ENCODE peak calls at places on chromosomes 13 and 19, in four cellular contexts. K is right lobe of liver, X is transverse colon, T is A549. F is an unnamed sample.

GRCh38 chr13:29503041-29503837 is 92.2 kb downstream of the SLC7A1 start:
- DNase-seq in K (no peak), X (no peak), T (no peak), F (peak; percentile 76)

GRCh38 chr13:97125051-97125809 is 96.9 kb upstream of the MBNL2 start:
- DNase-seq in K (no peak), X (no peak), T (peak; percentile 41), F (no peak)

GRCh38 chr19:38739440-38740251 is 4.6 kb downstream of the CAPN12 start:
- DNase-seq in K (no peak), X (no peak), T (peak; percentile 29), F (peak; percentile 73)

GRCh38 chr13:40341501-40341900 is 324.9 kb downstream of the FOXO1 start:
- DNase-seq in K (no peak), X (no peak), T (no peak), F (no peak)

GRCh38 chr13:73057284-73058025 is 1.4 kb upstream of the KLF5 start:
- DNase-seq in K (no peak), X (no peak), T (no peak), F (no peak)

GRCh38 chr13:65400707-65401106 is 1829.4 kb downstream of the PCDH9 start:
- DNase-seq in K (no peak), X (no peak), T (no peak), F (no peak)

GRCh38 chr19:45443462-45444317 is 20.0 kb upstream of the ERCC1 start:
- DNase-seq in K (peak; percentile 98), X (peak; percentile 98), T (peak; percentile 98), F (peak; percentile 94)

GRCh38 chr19:35270381-35270811 is 1.6 kb downstream of the USF2 start:
- DNase-seq in K (no peak), X (no peak), T (no peak), F (no peak)

GRCh38 chr13:94708971-94709614 is 3.3 kb downstream of the SOX21 start:
- DNase-seq in K (no peak), X (no peak), T (no peak), F (no peak)

GRCh38 chr13:44024496-44025155 is 144.9 kb downstream of the LACC1 start:
- DNase-seq in K (no peak), X (no peak), T (no peak), F (no peak)

GRCh38 chr19:45331411-45331810 is 8.7 kb upstream of the CKM start:
- DNase-seq in K (no peak), X (no peak), T (no peak), F (no peak)

GRCh38 chr13:98487016-98487415 is 89.9 kb downstream of the STK24 start:
- DNase-seq in K (no peak), X (no peak), T (no peak), F (no peak)

GRCh38 chr19:42512743-42513304 is 15.5 kb downstream of the CEACAM1 start:
- DNase-seq in K (no peak), X (no peak), T (no peak), F (no peak)

GRCh38 chr19:4374451-4375163 is 25.7 kb downstream of the SH3GL1 start:
- DNase-seq in K (no peak), X (peak; percentile 70), T (peak; percentile 85), F (no peak)

GRCh38 chr13:59461411-59461810 is 702.3 kb downstream of the DIAPH3 start:
- DNase-seq in K (no peak), X (no peak), T (no peak), F (no peak)

GRCh38 chr19:30214651-30215051 is 157.5 kb upstream of the ZNF536 start:
- DNase-seq in K (no peak), X (no peak), T (no peak), F (no peak)

GRCh38 chr19:11420894-11421606 is 1.9 kb upstream of the RGL3 start:
- DNase-seq in K (no peak), X (no peak), T (no peak), F (no peak)

GRCh38 chr19:10936661-10937084 is 8.1 kb downstream of the TIMM29 start:
- DNase-seq in K (no peak), X (peak; percentile 40), T (peak; percentile 75), F (no peak)

GRCh38 chr13:61695147-61695546 is 279.5 kb upstream of the PCDH20 start:
- DNase-seq in K (no peak), X (no peak), T (peak; percentile 1), F (no peak)

GRCh38 chr13:42561752-42562467 is 12.0 kb upstream of the TNFSF11 start:
- DNase-seq in K (no peak), X (no peak), T (no peak), F (no peak)

GRCh38 chr13:91313581-91313980 is 33.9 kb upstream of the MIR17HG start:
- DNase-seq in K (no peak), X (no peak), T (no peak), F (no peak)

GRCh38 chr13:87674143-87674772 is 3.1 kb downstream of the SLITRK5 start:
- DNase-seq in K (no peak), X (no peak), T (no peak), F (no peak)

GRCh38 chr13:105925496-105925895 is 610.0 kb downstream of the EFNB2 start:
- DNase-seq in K (no peak), X (no peak), T (peak; percentile 30), F (no peak)

GRCh38 chr13:59931621-59932020 is 232.1 kb downstream of the DIAPH3 start:
- DNase-seq in K (no peak), X (no peak), T (no peak), F (no peak)

GRCh38 chr13:23753523-23753922 is 135.7 kb downstream of the MIPEP start:
- DNase-seq in K (no peak), X (no peak), T (peak; percentile 69), F (no peak)

GRCh38 chr19:58558623-58559274 is 338 bp upstream of the UBE2M start:
- DNase-seq in K (peak; percentile 99), X (peak; percentile 99), T (peak; percentile 100), F (peak; percentile 99)

GRCh38 chr19:41218249-41218614 is 791 bp upstream of the AXL start:
- DNase-seq in K (no peak), X (no peak), T (no peak), F (no peak)

GRCh38 chr13:109416001-109416400 is 370.4 kb downstream of the IRS2 start:
- DNase-seq in K (no peak), X (no peak), T (no peak), F (no peak)

GRCh38 chr19:17441241-17442135 is 7.0 kb downstream of the TMEM221 start:
- DNase-seq in K (no peak), X (no peak), T (peak; percentile 38), F (no peak)

GRCh38 chr13:35856721-35857346 is 274.3 kb downstream of the DCLK1 start:
- DNase-seq in K (no peak), X (no peak), T (no peak), F (no peak)

GRCh38 chr13:27283906-27284523 is 13.4 kb downstream of the RASL11A start:
- DNase-seq in K (no peak), X (peak; percentile 21), T (peak; percentile 46), F (no peak)

GRCh38 chr19:1035998-1036621 is 3.8 kb upstream of the ABCA7 start:
- DNase-seq in K (no peak), X (peak; percentile 7), T (no peak), F (peak; percentile 81)

GRCh38 chr13:46124967-46125933 is 20.4 kb upstream of the CPB2 start:
- DNase-seq in K (no peak), X (no peak), T (no peak), F (no peak)

DNA sequence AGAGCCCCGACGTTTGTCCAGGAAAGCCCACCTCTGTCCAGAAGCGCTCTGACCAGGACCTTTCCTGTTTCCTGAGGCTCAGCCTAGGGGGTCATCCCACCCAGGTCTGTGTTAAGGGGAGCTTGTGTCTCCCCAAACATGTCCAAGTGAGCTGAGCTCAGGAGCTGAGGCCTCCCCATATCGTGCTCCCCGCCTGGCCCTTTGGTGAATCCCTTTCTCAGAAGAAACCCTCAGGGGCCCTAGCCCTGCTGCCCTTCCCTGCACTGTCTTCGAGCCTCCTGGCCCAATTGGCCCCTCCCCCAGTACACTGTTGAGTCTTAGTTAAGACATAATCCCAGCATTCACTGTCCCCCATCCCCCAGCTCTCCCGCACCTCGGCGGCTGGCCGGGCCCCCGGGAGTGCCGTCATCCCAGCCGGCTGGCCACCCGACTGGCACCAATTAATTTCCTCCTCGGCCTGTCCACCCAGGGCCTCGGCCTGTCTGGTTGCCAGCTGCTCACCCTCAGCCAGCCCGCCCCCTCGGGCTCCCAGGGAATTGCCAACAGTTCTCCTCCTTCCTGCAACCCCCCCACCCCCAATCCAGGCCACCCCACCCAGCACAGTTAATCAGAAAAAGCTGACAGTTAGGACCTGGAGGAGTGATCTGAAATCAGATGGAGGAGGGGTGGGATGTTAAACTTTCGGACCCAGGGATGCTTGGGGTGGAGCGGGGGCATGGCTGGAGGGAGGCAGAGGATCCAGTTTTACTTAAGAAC is 13.6 kb downstream of the IER2 start:
- DNase-seq in K (peak; percentile 68), X (peak; percentile 80), T (peak; percentile 94), F (peak; percentile 89)
- TF ChIP-seq POLR2A in K (no peak), X (no peak), T (peak; percentile 19), F (no peak)

GRCh38 chr19:34218818-34219164 is 35.6 kb upstream of the GARRE1 start:
- DNase-seq in K (no peak), X (no peak), T (no peak), F (no peak)
- H3K27ac ChIP-seq in K (no peak overlapping the region), X (peak overlapping the region; percentile 49), T (no peak overlapping the region), F (no peak overlapping the region)

DNA sequence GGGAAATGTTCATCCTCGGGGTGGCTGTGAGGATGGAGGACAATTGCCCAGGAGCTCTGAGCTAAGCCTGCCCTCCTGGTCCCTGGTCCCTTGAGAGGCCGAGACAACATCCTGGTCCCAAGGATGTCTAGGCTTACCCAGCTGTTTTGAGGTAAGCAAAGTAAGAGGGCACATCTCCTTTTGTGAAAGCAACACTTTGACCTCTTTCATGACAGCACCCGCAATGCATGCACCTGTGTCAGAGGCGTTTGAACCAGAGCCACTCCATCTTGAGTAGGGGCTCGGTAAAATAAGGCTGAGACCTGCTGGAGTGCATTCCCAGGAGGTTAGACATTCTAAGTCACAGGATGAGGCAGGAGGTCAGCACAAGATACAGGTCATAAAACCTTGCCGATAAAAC is 43.1 kb upstream of the ANKRD10 start:
- DNase-seq in K (no peak), X (no peak), T (no peak), F (no peak)
- TF ChIP-seq POLR2A in K (no peak), X (no peak), T (no peak), F (no peak)

GRCh38 chr19:13155472-13156284 is 5.5 kb downstream of the IER2 start:
- DNase-seq in K (peak; percentile 96), X (peak; percentile 88), T (peak; percentile 81), F (peak; percentile 98)
- H3K27ac ChIP-seq in K (peak overlapping the region; percentile 99), X (peak overlapping the region; percentile 99), T (peak overlapping the region; percentile 99), F (peak overlapping the region; percentile 99)

GRCh38 chr19:52637718-52638585 is at the start of gene ZNF83:
- DNase-seq in K (peak; percentile 94), X (peak; percentile 97), T (no peak), F (peak; percentile 98)
- TF ChIP-seq POLR2A in K (no peak), X (peak; percentile 78), T (no peak), F (no peak)

F was measured in spleen.